ENCODE peak calls at places on chromosome 22, in five cellular contexts. U, G, Y, O and P are unnamed samples. For H3K27me3, the result is how much of the 10 kb centered on the place peaks cover.

GRCh38 chr22:42511401-42511891 is 8.2 kb downstream of the RRP7A start:
- DNase-seq in U (no peak), G (no peak), Y (no peak), O (no peak), P (no peak)

GRCh38 chr22:22043296-22044078 is 60.9 kb upstream of the TOP3B start:
- DNase-seq in U (no peak), G (no peak), Y (no peak), O (no peak), P (no peak)

GRCh38 chr22:22019659-22020424 is 37.3 kb upstream of the TOP3B start:
- DNase-seq in U (no peak), G (no peak), Y (no peak), O (no peak), P (no peak)

GRCh38 chr22:27406389-27406861 is 395.1 kb downstream of the MN1 start:
- DNase-seq in U (no peak), G (no peak), Y (no peak), O (no peak), P (no peak)

GRCh38 chr22:27278986-27279385 is 522.6 kb downstream of the MN1 start:
- DNase-seq in U (no peak), G (no peak), Y (no peak), O (no peak), P (no peak)

GRCh38 chr22:44753189-44754042 is 1.0 kb downstream of the ARHGAP8 start:
- DNase-seq in U (peak), G (peak), Y (no peak), O (no peak), P (no peak)

GRCh38 chr22:29313126-29314071 is 2.1 kb downstream of the RASL10A start:
- DNase-seq in U (peak), G (peak), Y (no peak), O (no peak), P (no peak)

GRCh38 chr22:38872831-38873248 is 824 bp upstream of the CBX6 start:
- DNase-seq in U (peak), G (peak), Y (peak), O (peak), P (no peak)

GRCh38 chr22:28773461-28773867 is 969 bp downstream of the CCDC117 start:
- DNase-seq in U (no peak), G (peak), Y (no peak), O (no peak), P (no peak)

GRCh38 chr22:21961886-21962654 is 9.4 kb upstream of the PPM1F start:
- DNase-seq in U (no peak), G (peak), Y (no peak), O (no peak), P (no peak)

GRCh38 chr22:43013355-43014061 is 1.4 kb downstream of the PACSIN2 start:
- DNase-seq in U (no peak), G (no peak), Y (no peak), O (no peak), P (no peak)

GRCh38 chr22:21642584-21643448 is 714 bp downstream of the SDF2L1 start:
- DNase-seq in U (peak), G (peak), Y (peak), O (peak), P (peak)

GRCh38 chr22:25366408-25366807 is 147.0 kb downstream of the CRYBB2 start:
- DNase-seq in U (peak), G (peak), Y (no peak), O (no peak), P (no peak)

GRCh38 chr22:29707471-29707870 is 12.3 kb upstream of the CABP7 start:
- DNase-seq in U (no peak), G (peak), Y (no peak), O (no peak), P (no peak)

GRCh38 chr22:33940741-33941140 is 20.5 kb upstream of the LARGE1 start:
- DNase-seq in U (no peak), G (no peak), Y (no peak), O (no peak), P (no peak)

GRCh38 chr22:44225812-44226211 is 45.1 kb downstream of the PARVG start:
- DNase-seq in U (no peak), G (no peak), Y (no peak), O (no peak), P (no peak)

GRCh38 chr22:16824718-16825687 is at the start of gene XKR3:
- DNase-seq in U (peak), G (no peak), Y (no peak), O (no peak), P (no peak)

GRCh38 chr22:21933413-21933812 is 19.2 kb downstream of the PPM1F start:
- DNase-seq in U (no peak), G (peak), Y (no peak), O (no peak), P (no peak)

GRCh38 chr22:27416553-27417427 is 384.8 kb downstream of the MN1 start:
- DNase-seq in U (peak), G (peak), Y (no peak), O (no peak), P (no peak)

GRCh38 chr22:33985506-33985905 is 65.2 kb upstream of the LARGE1 start:
- DNase-seq in U (no peak), G (no peak), Y (no peak), O (no peak), P (no peak)

GRCh38 chr22:27866136-27867091 is 52.6 kb downstream of the PITPNB start:
- DNase-seq in U (no peak), G (no peak), Y (no peak), O (peak), P (no peak)

GRCh38 chr22:49362393-49362792 is 465.3 kb downstream of the BRD1 start:
- DNase-seq in U (no peak), G (peak), Y (no peak), O (no peak), P (no peak)

GRCh38 chr22:28244760-28245159 is 325.7 kb upstream of the PITPNB start:
- DNase-seq in U (no peak), G (no peak), Y (no peak), O (no peak), P (no peak)

GRCh38 chr22:38531251-38531956 is 25.3 kb upstream of the DDX17 start:
- DNase-seq in U (no peak), G (no peak), Y (no peak), O (no peak), P (no peak)

GRCh38 chr22:36180038-36180880 is 19.7 kb upstream of the APOL3 start:
- DNase-seq in U (peak), G (no peak), Y (peak), O (peak), P (peak)

GRCh38 chr22:49372530-49373288 is 455.0 kb downstream of the BRD1 start:
- DNase-seq in U (no peak), G (no peak), Y (peak), O (no peak), P (no peak)

GRCh38 chr22:26648011-26648497 is 9.3 kb upstream of the MIAT start:
- DNase-seq in U (peak), G (no peak), Y (no peak), O (no peak), P (peak)

GRCh38 chr22:33357894-33358440 is 299.8 kb upstream of the SYN3 start:
- DNase-seq in U (no peak), G (no peak), Y (peak), O (no peak), P (no peak)

GRCh38 chr22:26901228-26901816 is 243.9 kb downstream of the MIAT start:
- DNase-seq in U (no peak), G (no peak), Y (no peak), O (no peak), P (no peak)

GRCh38 chr22:35540600-35541253 is at the start of gene RASD2:
- DNase-seq in U (peak), G (peak), Y (peak), O (no peak), P (no peak)

GRCh38 chr22:43315687-43316217 is 27.4 kb downstream of the SCUBE1 start:
- DNase-seq in U (no peak), G (no peak), Y (no peak), O (no peak), P (no peak)

GRCh38 chr22:34886391-34886790 is 179.6 kb upstream of the ISX start:
- DNase-seq in U (no peak), G (no peak), Y (no peak), O (no peak), P (no peak)

GRCh38 chr22:41147722-41148121 is 55.3 kb downstream of the EP300 start:
- DNase-seq in U (no peak), G (peak), Y (no peak), O (no peak), P (no peak)
- H3K27ac ChIP-seq in U (peak), G (no peak), Y (no peak), O (no peak), P (no peak)

GRCh38 chr22:37260396-37260795 is 16.3 kb upstream of the RAC2 start:
- DNase-seq in U (no peak), G (no peak), Y (no peak), O (no peak), P (no peak)
- H3K27me3 ChIP-seq in U (under half), G (under half), Y (under half), O (under half), P (under half)

DNA sequence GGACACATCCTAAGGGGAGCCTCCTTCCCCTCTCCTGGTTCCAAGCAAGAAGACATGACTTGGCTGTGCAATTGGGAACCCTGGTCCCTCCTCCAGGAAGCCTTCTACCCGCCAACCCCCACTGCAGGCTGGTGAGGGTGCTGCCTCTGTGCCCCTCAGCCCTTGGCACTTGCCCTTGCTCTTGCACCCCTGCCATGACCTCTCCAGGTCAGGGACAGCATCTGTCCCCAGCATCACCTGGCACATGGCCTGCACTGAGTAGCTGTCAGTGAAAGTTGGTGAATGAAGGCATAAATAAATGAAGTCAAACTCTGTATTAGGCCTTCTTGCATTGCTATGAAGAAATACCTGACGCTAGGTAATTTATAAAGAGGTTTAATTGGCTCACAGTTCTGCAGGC is 1.9 kb upstream of the GTSE1 start:
- DNase-seq in U (no peak), G (peak), Y (no peak), O (no peak), P (no peak)
- H3K4me3 ChIP-seq in U (no peak), G (no peak), Y (no peak), O (no peak), P (no peak)

GRCh38 chr22:19396934-19397728 is 34.4 kb downstream of the HIRA start:
- DNase-seq in U (no peak), G (no peak), Y (no peak), O (peak), P (no peak)

GRCh38 chr22:19397729-19398094 is 33.8 kb downstream of the HIRA start:
- DNase-seq in U (no peak), G (no peak), Y (no peak), O (peak), P (no peak)

GRCh38 chr22:19398206-19398605 is 33.3 kb downstream of the HIRA start:
- DNase-seq in U (no peak), G (peak), Y (no peak), O (peak), P (no peak)

GRCh38 chr22:19395276-19395675 is 36.3 kb downstream of the HIRA start:
- DNase-seq in U (no peak), G (no peak), Y (no peak), O (peak), P (no peak)

DNA sequence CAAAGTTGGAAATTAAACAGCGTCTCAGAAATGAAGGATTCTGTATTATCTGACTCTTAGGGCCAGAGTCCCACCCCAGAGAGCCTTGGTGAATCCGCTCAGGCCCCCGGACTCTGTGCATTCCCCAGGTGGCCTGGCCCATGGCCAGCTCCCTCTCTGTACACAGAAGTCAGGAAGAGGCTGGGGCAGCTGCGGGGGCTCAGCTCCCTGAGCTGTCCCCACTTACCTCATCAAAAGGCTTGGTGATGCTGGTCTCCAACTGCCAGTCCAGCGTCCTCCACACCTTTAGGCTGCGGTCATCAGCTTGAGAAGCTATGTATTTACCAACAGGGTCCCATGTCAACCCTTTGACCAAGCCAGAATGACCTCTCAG is 35.0 kb downstream of the HIRA start:
- DNase-seq in U (no peak), G (no peak), Y (no peak), O (peak), P (no peak)
- H3K27ac ChIP-seq in U (no peak), G (no peak), Y (no peak), O (no peak), P (no peak)

DNA sequence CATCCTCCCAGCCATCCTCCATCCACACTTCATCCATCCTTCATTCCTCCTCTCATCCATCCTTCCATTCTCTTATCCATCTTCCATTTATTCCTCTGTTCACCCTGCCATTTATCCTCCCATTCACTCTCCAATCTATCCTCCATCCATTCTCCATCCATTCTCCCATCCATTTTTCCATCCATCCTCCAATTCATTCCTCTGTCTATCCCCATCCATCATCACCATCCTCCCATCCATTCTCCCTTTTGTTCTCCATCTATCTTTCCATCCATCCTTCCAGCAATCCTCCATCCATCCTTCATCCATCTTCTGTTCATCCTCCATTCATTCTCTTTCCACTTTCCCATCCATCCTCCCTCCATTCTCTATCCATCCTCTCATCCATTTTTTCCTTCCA is 28.7 kb downstream of the IGLL1 start:
- DNase-seq in U (no peak), G (no peak), Y (no peak), O (no peak), P (no peak)
- H3K27me3 ChIP-seq in U (under half), G (under half), Y (under half), O (under half), P (under half)

GRCh38 chr22:47630741-47631534 is 868.5 kb downstream of the TBC1D22A start:
- DNase-seq in U (no peak), G (no peak), Y (no peak), O (no peak), P (no peak)

GRCh38 chr22:47631571-47632102 is 869.2 kb downstream of the TBC1D22A start:
- DNase-seq in U (no peak), G (no peak), Y (no peak), O (no peak), P (no peak)

GRCh38 chr22:47634342-47634741 is 871.9 kb downstream of the TBC1D22A start:
- DNase-seq in U (no peak), G (no peak), Y (no peak), O (no peak), P (no peak)

GRCh38 chr22:47633111-47633510 is 870.7 kb downstream of the TBC1D22A start:
- DNase-seq in U (no peak), G (no peak), Y (no peak), O (no peak), P (no peak)

GRCh38 chr22:47632646-47633045 is 870.2 kb downstream of the TBC1D22A start:
- DNase-seq in U (no peak), G (no peak), Y (no peak), O (no peak), P (no peak)
- H3K4me3 ChIP-seq in U (no peak), G (no peak), Y (no peak), O (no peak), P (no peak)

DNA sequence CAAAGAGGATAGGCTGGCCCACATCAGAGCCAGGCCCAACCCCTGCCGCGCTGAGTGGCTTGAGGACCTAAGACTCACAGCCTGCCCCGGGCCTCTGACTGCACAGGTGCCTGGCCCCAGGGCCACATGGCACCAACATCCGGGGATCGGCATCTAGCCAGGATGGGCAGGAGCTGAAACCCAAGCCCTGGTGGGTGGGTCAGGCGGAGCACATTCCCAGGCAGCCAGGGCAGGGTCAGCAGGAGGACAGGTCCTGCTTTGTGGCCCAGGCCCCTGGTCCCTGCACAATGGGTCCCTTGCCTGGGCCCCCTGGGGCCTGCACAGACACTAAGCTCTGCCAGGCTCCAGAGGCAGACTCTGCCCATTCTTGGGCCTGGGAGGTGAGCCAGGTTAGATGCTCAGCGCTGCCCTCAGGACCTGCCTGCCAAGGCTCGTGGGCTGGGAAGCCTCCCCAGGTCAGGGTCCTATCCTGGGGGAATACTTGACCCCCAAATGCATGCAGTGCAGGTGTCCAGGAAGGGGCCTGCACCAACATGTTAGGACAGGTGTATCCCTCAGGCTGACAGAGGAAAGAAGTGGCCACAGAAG is 33.5 kb downstream of the ARVCF start:
- DNase-seq in U (no peak), G (peak), Y (no peak), O (no peak), P (no peak)
- H3K27ac ChIP-seq in U (no peak), G (no peak), Y (peak), O (no peak), P (no peak)

GRCh38 chr22:32185821-32186220 is 19.1 kb downstream of the RFPL2 start:
- DNase-seq in U (no peak), G (no peak), Y (no peak), O (no peak), P (no peak)
- H3K27me3 ChIP-seq in U (under half), G (under half), Y (under half), O (under half), P (under half)